ENCODE peak calls at places on chromosome 16, in nine cellular contexts. C is heart left ventricle, M is ascending aorta, A is Peyer's patch, W is heart right ventricle, E is fibroblast of the aortic adventitia, Y is MM.1S, Z is psoas muscle, Q is brain microvascular endothelial cell. N is an unnamed sample.

GRCh38 chr16:49934557-49935260 is 78.8 kb upstream of the ZNF423 start:
- DNase-seq in C (no peak), Q (no peak), A (peak; percentile 34), Z (no peak), M (no peak), Y (no peak), W (no peak), E (no peak), N (no peak)

GRCh38 chr16:72921620-72922019 is 126.3 kb downstream of the ZFHX3 start:
- DNase-seq in Y (no peak), A (no peak), M (no peak), Q (peak; percentile 72), W (peak; percentile 27), Z (no peak), E (peak; percentile 36), C (no peak), N (peak; percentile 53)

GRCh38 chr16:29961127-29961478 is 776 bp upstream of the TMEM219 start:
- DNase-seq in Q (no peak), M (no peak), E (no peak), C (no peak), Z (no peak), W (no peak), A (no peak), Y (no peak), N (no peak)

GRCh38 chr16:20849587-20850390 is 43.5 kb downstream of the REXO5 start:
- DNase-seq in E (peak; percentile 84), C (peak; percentile 67), Q (peak; percentile 58), M (no peak), A (peak; percentile 86), W (peak; percentile 69), Z (peak; percentile 69), Y (peak; percentile 20), N (peak; percentile 43)

GRCh38 chr16:53084736-53085538 is 30.1 kb downstream of the CHD9 start:
- DNase-seq in Y (no peak), A (no peak), Q (no peak), C (no peak), Z (no peak), M (no peak), W (no peak), E (peak; percentile 17), N (no peak)

GRCh38 chr16:265711-266110 is 10.0 kb downstream of the RGS11 start:
- DNase-seq in Q (no peak), Y (no peak), M (no peak), Z (no peak), E (no peak), A (peak; percentile 79), C (no peak), W (no peak), N (no peak)

GRCh38 chr16:50724237-50724747 is 17.6 kb upstream of the CYLD start:
- DNase-seq in M (no peak), A (no peak), Z (no peak), W (no peak), Y (peak; percentile 49), E (no peak), C (no peak), Q (no peak), N (no peak)

GRCh38 chr16:49858200-49859129 is 2.6 kb upstream of the ZNF423 start:
- DNase-seq in Y (no peak), E (no peak), Q (no peak), C (peak; percentile 82), W (peak; percentile 65), Z (peak; percentile 72), M (no peak), A (peak; percentile 54), N (peak; percentile 67)

GRCh38 chr16:25109643-25110042 is 1.9 kb upstream of the LCMT1 start:
- DNase-seq in E (peak; percentile 97), Q (peak; percentile 98), C (no peak), W (no peak), A (peak; percentile 86), M (no peak), Y (no peak), Z (peak; percentile 60), N (peak; percentile 96)

GRCh38 chr16:72530434-72530833 is 358.5 kb upstream of the PMFBP1 start:
- DNase-seq in Q (peak; percentile 81), C (no peak), E (peak; percentile 66), W (no peak), Z (no peak), Y (peak; percentile 31), A (no peak), M (no peak), N (peak; percentile 39)

GRCh38 chr16:60304725-60305124 is 1570.6 kb upstream of the GOT2 start:
- DNase-seq in Z (no peak), A (no peak), M (no peak), C (no peak), E (no peak), Q (no peak), W (no peak), Y (no peak), N (no peak)

GRCh38 chr16:58448890-58449289 is 51.1 kb upstream of the NDRG4 start:
- DNase-seq in Y (no peak), W (no peak), A (no peak), E (no peak), M (no peak), C (no peak), Z (no peak), Q (no peak), N (no peak)

GRCh38 chr16:66549284-66550131 is at the start of gene TK2:
- DNase-seq in E (no peak), Q (peak; percentile 62), M (no peak), Z (peak; percentile 75), C (peak; percentile 89), Y (peak; percentile 65), W (peak; percentile 79), A (peak; percentile 83), N (peak; percentile 90)

GRCh38 chr16:64421515-64421914 is 700.3 kb downstream of the CDH11 start:
- DNase-seq in Z (no peak), M (no peak), W (no peak), Y (no peak), Q (no peak), C (no peak), E (no peak), A (no peak), N (no peak)

GRCh38 chr16:82621796-82622195 is 5.0 kb upstream of the CDH13 start:
- DNase-seq in M (no peak), Q (no peak), E (no peak), Y (no peak), Z (no peak), W (no peak), A (no peak), C (no peak), N (no peak)

DNA sequence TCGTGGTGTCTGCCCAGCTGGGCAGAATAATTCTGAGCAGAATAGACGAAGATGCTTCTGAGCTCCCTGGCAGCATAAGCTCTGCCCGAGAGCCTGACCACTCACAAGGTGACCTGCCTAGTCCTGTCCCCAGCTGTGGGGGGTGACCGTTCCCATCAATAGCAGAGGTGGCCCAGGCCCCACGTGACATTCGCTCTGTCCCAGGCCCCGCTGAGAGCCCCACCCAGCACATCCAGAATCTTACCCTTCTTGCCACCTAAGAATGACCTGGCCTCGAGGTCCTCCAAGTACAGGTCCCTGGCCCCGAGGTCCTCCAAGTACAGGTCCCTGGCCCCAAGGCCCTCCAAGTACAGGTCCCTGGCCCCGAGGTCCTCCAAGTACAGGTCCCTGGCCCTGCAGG is 695 bp upstream of the TMEM204 start:
- DNase-seq in E (no peak), Q (no peak), A (no peak), C (peak; percentile 60), M (no peak), W (peak; percentile 42), Y (no peak), Z (no peak), N (no peak)
- H3K4me3 ChIP-seq in E (peak overlapping the region; percentile 87), Q (no peak overlapping the region), A (peak overlapping the region; percentile 76), C (peak overlapping the region; percentile 92), M (peak overlapping the region; percentile 80), W (peak overlapping the region; percentile 71), Y (no peak overlapping the region), Z (peak overlapping the region; percentile 72), N (no peak overlapping the region)

GRCh38 chr16:84607694-84608093 is 10.2 kb downstream of the COTL1 start:
- DNase-seq in Z (no peak), M (no peak), W (no peak), E (no peak), C (no peak), A (peak; percentile 86), Q (no peak), Y (no peak), N (no peak)

GRCh38 chr16:84605339-84605848 is 12.5 kb downstream of the COTL1 start:
- DNase-seq in M (no peak), Q (no peak), W (no peak), A (no peak), E (peak; percentile 43), Y (no peak), Z (no peak), C (no peak), N (peak; percentile 49)

GRCh38 chr16:84608281-84608680 is 9.6 kb downstream of the COTL1 start:
- DNase-seq in A (no peak), Y (no peak), W (no peak), M (no peak), Z (no peak), Q (no peak), E (no peak), C (no peak), N (no peak)

GRCh38 chr16:84606081-84606875 is 11.6 kb downstream of the COTL1 start:
- DNase-seq in A (peak; percentile 71), Q (no peak), E (no peak), Y (no peak), W (no peak), C (no peak), M (no peak), Z (no peak), N (no peak)

GRCh38 chr16:84607061-84607460 is 10.8 kb downstream of the COTL1 start:
- DNase-seq in E (no peak), W (no peak), C (no peak), Y (no peak), M (no peak), Z (no peak), A (no peak), Q (no peak), N (no peak)
- H3K4me3 ChIP-seq in E (no peak overlapping the region), W (no peak overlapping the region), C (no peak overlapping the region), Y (no peak overlapping the region), M (no peak overlapping the region), Z (no peak overlapping the region), A (no peak overlapping the region), Q (no peak overlapping the region), N (no peak overlapping the region)

GRCh38 chr16:89593841-89594240 is 18.3 kb downstream of the CPNE7 start:
- DNase-seq in Y (peak; percentile 49), M (no peak), Z (no peak), W (no peak), Q (no peak), C (no peak), A (no peak), E (no peak), N (no peak)
- H3K4me3 ChIP-seq in Y (no peak overlapping the region), M (no peak overlapping the region), Z (no peak overlapping the region), W (no peak overlapping the region), Q (no peak overlapping the region), C (no peak overlapping the region), A (no peak overlapping the region), E (no peak overlapping the region), N (no peak overlapping the region)

DNA sequence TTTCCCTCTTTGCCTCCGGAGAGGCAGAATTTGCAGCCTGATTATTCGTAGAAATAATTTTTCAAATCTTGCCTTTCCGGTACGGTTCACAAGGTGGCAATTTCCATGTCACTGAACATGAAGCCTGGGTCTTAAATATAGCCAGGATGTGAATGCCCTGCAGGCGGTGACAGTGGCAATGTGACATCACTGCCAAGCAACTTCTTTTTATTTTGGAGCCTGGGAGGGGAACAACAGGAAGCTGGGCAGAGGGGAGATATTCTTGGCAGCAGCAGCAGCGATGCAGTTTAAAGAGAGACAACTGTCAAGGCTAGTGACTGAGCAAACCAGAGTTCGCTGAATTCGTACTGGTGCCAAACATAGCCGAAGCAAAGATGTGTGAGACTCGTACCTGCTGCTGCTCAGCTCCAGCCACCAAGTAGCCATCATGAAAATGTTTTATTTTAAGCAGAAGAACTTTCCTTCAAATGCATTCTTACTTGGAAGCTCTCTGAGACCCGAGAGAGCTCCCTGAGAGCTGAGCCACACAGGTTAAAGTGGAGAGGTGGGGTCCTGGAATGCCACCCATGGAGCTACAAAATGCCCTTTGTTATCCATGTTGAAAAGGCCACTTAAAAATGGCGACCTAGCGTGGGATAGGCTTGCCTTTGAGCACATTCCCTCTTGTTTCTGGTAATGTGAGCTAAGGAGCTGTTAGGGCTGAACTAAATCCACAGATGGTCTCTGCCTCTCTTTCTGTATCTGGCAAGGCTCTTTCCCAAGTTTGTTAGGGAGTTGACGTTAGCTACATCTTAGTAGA is 171.3 kb downstream of the SNX29 start:
- DNase-seq in C (no peak), M (no peak), E (no peak), Q (no peak), W (no peak), Y (no peak), A (no peak), Z (no peak), N (no peak)
- H3K4me3 ChIP-seq in C (peak overlapping the region; percentile 27), M (no peak overlapping the region), E (no peak overlapping the region), Q (no peak overlapping the region), W (peak overlapping the region; percentile 6), Y (no peak overlapping the region), A (no peak overlapping the region), Z (no peak overlapping the region), N (no peak overlapping the region)